ENCODE peak calls at places on chromosomes 4 and X, in five cellular contexts. One of them, this sample, is unnamed.
A peak's percentile ranks its signal among the peaks of the same experiment; 100 is the strongest.

GRCh38 chr4:143473334-143474126 is 40.0 kb upstream of the SMARCA5 start:
- DNase-seq in prostate gland: no peak
- DNase-seq in transverse colon: no peak
- DNase-seq in HepG2: peak; percentile 17
- DNase-seq in suprapubic skin: no peak
- DNase-seq in this sample: no peak

GRCh38 chrX:46959985-46960700 is 47.9 kb downstream of the JADE3 start:
- DNase-seq in suprapubic skin: no peak
- DNase-seq in transverse colon: no peak
- DNase-seq in HepG2: no peak
- DNase-seq in prostate gland: no peak
- DNase-seq in this sample: no peak

GRCh38 chr4:154082760-154083530 is 294.1 kb upstream of the SFRP2 start:
- DNase-seq in HepG2: no peak
- DNase-seq in suprapubic skin: no peak
- DNase-seq in transverse colon: no peak
- DNase-seq in prostate gland: no peak
- DNase-seq in this sample: no peak

GRCh38 chrX:132622130-132622529 is 133.3 kb upstream of the MBNL3 start:
- DNase-seq in HepG2: no peak
- DNase-seq in suprapubic skin: no peak
- DNase-seq in prostate gland: no peak
- DNase-seq in transverse colon: no peak
- DNase-seq in this sample: no peak

GRCh38 chrX:150502979-150503897 is 65.2 kb upstream of the MTM1 start:
- DNase-seq in transverse colon: no peak
- DNase-seq in suprapubic skin: no peak
- DNase-seq in HepG2: no peak
- DNase-seq in prostate gland: no peak
- DNase-seq in this sample: no peak

GRCh38 chr4:12707381-12708175 is 776.6 kb downstream of the RAB28 start:
- DNase-seq in prostate gland: no peak
- DNase-seq in transverse colon: no peak
- DNase-seq in suprapubic skin: no peak
- DNase-seq in HepG2: no peak
- DNase-seq in this sample: no peak

GRCh38 chr4:152081024-152081423 is 320.2 kb upstream of the GATB start:
- DNase-seq in transverse colon: no peak
- DNase-seq in suprapubic skin: no peak
- DNase-seq in HepG2: no peak
- DNase-seq in prostate gland: no peak
- DNase-seq in this sample: no peak

GRCh38 chr4:53840643-53841042 is 223.8 kb downstream of the CHIC2 start:
- DNase-seq in prostate gland: no peak
- DNase-seq in transverse colon: no peak
- DNase-seq in HepG2: no peak
- DNase-seq in suprapubic skin: no peak
- DNase-seq in this sample: no peak

GRCh38 chr4:74018771-74019170 is 19.7 kb downstream of the CXCL3 start:
- DNase-seq in transverse colon: no peak
- DNase-seq in prostate gland: no peak
- DNase-seq in suprapubic skin: no peak
- DNase-seq in HepG2: no peak
- DNase-seq in this sample: no peak

GRCh38 chr4:180189639-180190038 is 2053.6 kb upstream of the TENM3 start:
- DNase-seq in transverse colon: no peak
- DNase-seq in suprapubic skin: no peak
- DNase-seq in HepG2: no peak
- DNase-seq in prostate gland: no peak
- DNase-seq in this sample: no peak

GRCh38 chr4:161601011-161601410 is 562.8 kb downstream of the FSTL5 start:
- DNase-seq in suprapubic skin: no peak
- DNase-seq in prostate gland: no peak
- DNase-seq in transverse colon: no peak
- DNase-seq in HepG2: no peak
- DNase-seq in this sample: no peak

GRCh38 chrX:109952985-109953905 is 49.7 kb upstream of the TMEM164 start:
- DNase-seq in suprapubic skin: no peak
- DNase-seq in transverse colon: no peak
- DNase-seq in prostate gland: no peak
- DNase-seq in HepG2: no peak
- DNase-seq in this sample: no peak

GRCh38 chr4:40736910-40737309 is 12.8 kb upstream of the NSUN7 start:
- DNase-seq in prostate gland: no peak
- DNase-seq in transverse colon: no peak
- DNase-seq in suprapubic skin: no peak
- DNase-seq in HepG2: peak; percentile 21
- DNase-seq in this sample: no peak

GRCh38 chr4:124212835-124213640 is 499.5 kb downstream of the ANKRD50 start:
- DNase-seq in prostate gland: no peak
- DNase-seq in suprapubic skin: no peak
- DNase-seq in HepG2: no peak
- DNase-seq in transverse colon: no peak
- DNase-seq in this sample: no peak

GRCh38 chrX:153642313-153642654 is 4.7 kb upstream of the DUSP9 start:
- DNase-seq in HepG2: no peak
- DNase-seq in transverse colon: no peak
- DNase-seq in suprapubic skin: no peak
- DNase-seq in prostate gland: no peak
- DNase-seq in this sample: peak; percentile 69

GRCh38 chrX:107541244-107541643 is 87.1 kb upstream of the PRPS1 start:
- DNase-seq in transverse colon: no peak
- DNase-seq in HepG2: no peak
- DNase-seq in suprapubic skin: no peak
- DNase-seq in prostate gland: no peak
- DNase-seq in this sample: no peak

GRCh38 chr4:99403380-99404194 is 31.6 kb downstream of the ADH7 start:
- DNase-seq in suprapubic skin: no peak
- DNase-seq in prostate gland: no peak
- DNase-seq in HepG2: peak; percentile 94
- DNase-seq in transverse colon: no peak
- DNase-seq in this sample: no peak

GRCh38 chrX:14389682-14390081 is 139.7 kb upstream of the GLRA2 start:
- DNase-seq in transverse colon: no peak
- DNase-seq in prostate gland: no peak
- DNase-seq in suprapubic skin: no peak
- DNase-seq in HepG2: no peak
- DNase-seq in this sample: no peak

GRCh38 chr4:25903905-25904747 is 9.9 kb upstream of the SMIM20 start:
- DNase-seq in transverse colon: no peak
- DNase-seq in suprapubic skin: no peak
- DNase-seq in HepG2: no peak
- DNase-seq in prostate gland: no peak
- DNase-seq in this sample: no peak

GRCh38 chr4:113469023-113469390 is 292.5 kb downstream of the CAMK2D start:
- DNase-seq in HepG2: no peak
- DNase-seq in prostate gland: no peak
- DNase-seq in transverse colon: no peak
- DNase-seq in suprapubic skin: no peak
- DNase-seq in this sample: no peak

GRCh38 chr4:55363618-55364420 is 17.8 kb downstream of the SRD5A3 start:
- DNase-seq in transverse colon: no peak
- DNase-seq in HepG2: no peak
- DNase-seq in suprapubic skin: no peak
- DNase-seq in prostate gland: no peak
- DNase-seq in this sample: no peak

GRCh38 chrX:46840946-46841740 is 4.3 kb downstream of the RP2 start:
- DNase-seq in transverse colon: no peak
- DNase-seq in suprapubic skin: no peak
- DNase-seq in HepG2: no peak
- DNase-seq in prostate gland: no peak
- DNase-seq in this sample: no peak

GRCh38 chr4:35820026-35820425 is 424.3 kb downstream of the ARAP2 start:
- DNase-seq in transverse colon: no peak
- DNase-seq in HepG2: no peak
- DNase-seq in suprapubic skin: no peak
- DNase-seq in prostate gland: no peak
- DNase-seq in this sample: no peak

GRCh38 chrX:24242649-24243556 is 71.0 kb downstream of the SUPT20HL2 start:
- DNase-seq in suprapubic skin: peak; percentile 82
- DNase-seq in HepG2: peak; percentile 9
- DNase-seq in transverse colon: peak; percentile 60
- DNase-seq in prostate gland: peak; percentile 4
- DNase-seq in this sample: no peak

GRCh38 chr4:103415801-103416200 is 217.7 kb upstream of the CENPE start:
- DNase-seq in transverse colon: no peak
- DNase-seq in prostate gland: no peak
- DNase-seq in HepG2: no peak
- DNase-seq in suprapubic skin: no peak
- DNase-seq in this sample: no peak

GRCh38 chr4:36317731-36318130 is 36.3 kb downstream of the DTHD1 start:
- DNase-seq in prostate gland: no peak
- DNase-seq in HepG2: no peak
- DNase-seq in suprapubic skin: no peak
- DNase-seq in transverse colon: no peak
- DNase-seq in this sample: no peak

GRCh38 chrX:132737743-132738142 is 220.7 kb downstream of the HS6ST2 start:
- DNase-seq in HepG2: no peak
- DNase-seq in suprapubic skin: no peak
- DNase-seq in prostate gland: no peak
- DNase-seq in transverse colon: no peak
- DNase-seq in this sample: no peak

GRCh38 chr4:26242451-26242850 is 78.4 kb upstream of the RBPJ start:
- DNase-seq in transverse colon: no peak
- DNase-seq in HepG2: no peak
- DNase-seq in prostate gland: no peak
- DNase-seq in suprapubic skin: no peak
- DNase-seq in this sample: no peak

GRCh38 chrX:107574054-107574683 is 54.1 kb upstream of the PRPS1 start:
- DNase-seq in HepG2: peak; percentile 79
- DNase-seq in suprapubic skin: no peak
- DNase-seq in transverse colon: no peak
- DNase-seq in prostate gland: no peak
- DNase-seq in this sample: no peak

GRCh38 chr4:7223566-7223965 is 31.2 kb downstream of the SORCS2 start:
- DNase-seq in prostate gland: no peak
- DNase-seq in HepG2: no peak
- DNase-seq in transverse colon: no peak
- DNase-seq in suprapubic skin: no peak
- DNase-seq in this sample: no peak

GRCh38 chrX:99077099-99077498 is 1333.0 kb downstream of the PCDH19 start:
- DNase-seq in transverse colon: no peak
- DNase-seq in prostate gland: no peak
- DNase-seq in suprapubic skin: no peak
- DNase-seq in HepG2: no peak
- DNase-seq in this sample: no peak

GRCh38 chr4:101103381-101104142 is 243.8 kb downstream of the PPP3CA start:
- DNase-seq in HepG2: no peak
- DNase-seq in transverse colon: no peak
- DNase-seq in prostate gland: no peak
- DNase-seq in suprapubic skin: no peak
- DNase-seq in this sample: no peak

GRCh38 chrX:153739754-153740486 is 15.3 kb downstream of the ABCD1 start:
- DNase-seq in HepG2: no peak
- DNase-seq in transverse colon: no peak
- DNase-seq in prostate gland: no peak
- DNase-seq in suprapubic skin: peak; percentile 52
- DNase-seq in this sample: peak; percentile 68

GRCh38 chr4:12679217-12679616 is 804.9 kb downstream of the RAB28 start:
- DNase-seq in prostate gland: no peak
- DNase-seq in HepG2: peak; percentile 2
- DNase-seq in transverse colon: no peak
- DNase-seq in suprapubic skin: no peak
- DNase-seq in this sample: no peak

GRCh38 chr4:58936436-58936835 is 1826.3 kb upstream of the IGFBP7 start:
- DNase-seq in transverse colon: no peak
- DNase-seq in prostate gland: no peak
- DNase-seq in HepG2: no peak
- DNase-seq in suprapubic skin: no peak
- DNase-seq in this sample: no peak

DNA sequence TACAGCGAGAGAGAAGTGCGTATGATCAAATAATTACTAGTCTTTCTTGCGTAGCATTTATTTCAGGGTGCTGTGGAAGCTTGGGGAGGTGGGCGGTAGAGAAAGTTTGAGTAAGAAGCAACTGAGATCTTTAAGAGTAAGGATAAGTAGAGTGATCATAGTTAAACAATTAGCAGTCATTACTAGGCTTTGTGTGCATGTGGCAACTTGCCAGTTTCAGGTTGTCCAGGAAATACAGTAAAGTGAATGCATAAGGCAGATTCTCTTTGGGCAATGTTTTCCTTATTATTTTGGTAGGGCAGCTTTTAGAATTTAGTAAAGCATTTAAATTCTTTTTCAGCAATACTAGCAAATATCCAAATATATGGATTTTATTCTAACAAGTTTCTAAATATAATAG is 57.0 kb downstream of the HPGDS start:
- DNase-seq in HepG2: no peak
- DNase-seq in suprapubic skin: no peak
- DNase-seq in prostate gland: no peak
- DNase-seq in transverse colon: no peak
- DNase-seq in this sample: no peak
- H3K36me3 ChIP-seq in HepG2: peaks cover 8% of the 10 kb centered on the region
- H3K36me3 ChIP-seq in suprapubic skin: peaks cover 76% of the 10 kb centered on the region
- H3K36me3 ChIP-seq in prostate gland: peaks cover 5% of the 10 kb centered on the region
- H3K36me3 ChIP-seq in transverse colon: peaks cover 41% of the 10 kb centered on the region
- H3K36me3 ChIP-seq in this sample: peaks cover 96% of the 10 kb centered on the region

DNA sequence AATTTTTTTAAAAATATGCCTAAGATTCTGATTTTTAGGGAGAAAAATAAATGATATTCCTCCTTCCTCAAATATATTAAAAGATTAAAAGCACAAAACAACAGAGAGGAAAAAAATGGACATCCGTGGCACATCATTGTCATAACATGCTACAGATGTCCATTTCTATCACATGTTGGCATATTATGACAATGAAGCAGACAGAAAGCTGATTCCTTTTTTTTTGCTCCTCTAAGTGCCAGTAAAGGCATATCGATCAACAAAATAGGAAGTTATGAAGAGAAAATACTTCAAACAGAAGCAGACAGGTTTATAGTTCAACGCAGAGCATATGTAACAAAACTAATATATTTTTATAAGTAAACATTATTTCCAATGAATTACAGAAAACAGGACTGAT is 11.2 kb downstream of the KLHL8 start:
- DNase-seq in suprapubic skin: no peak
- DNase-seq in HepG2: no peak
- DNase-seq in transverse colon: no peak
- DNase-seq in prostate gland: no peak
- DNase-seq in this sample: no peak
- TF ChIP-seq POLR2AphosphoS5 in suprapubic skin: no peak
- TF ChIP-seq POLR2AphosphoS5 in HepG2: no peak
- TF ChIP-seq POLR2AphosphoS5 in transverse colon: no peak
- TF ChIP-seq POLR2AphosphoS5 in prostate gland: no peak
- TF ChIP-seq POLR2AphosphoS5 in this sample: no peak

GRCh38 chr4:1290165-1290977 is 680 bp downstream of the MAEA start:
- DNase-seq in prostate gland: no peak
- DNase-seq in suprapubic skin: no peak
- DNase-seq in transverse colon: peak; percentile 56
- DNase-seq in HepG2: no peak
- DNase-seq in this sample: peak; percentile 76
- TF ChIP-seq POLR2A in prostate gland: no peak
- TF ChIP-seq POLR2A in suprapubic skin: no peak
- TF ChIP-seq POLR2A in transverse colon: peak; percentile 37
- TF ChIP-seq POLR2A in HepG2: no peak
- TF ChIP-seq POLR2A in this sample: no peak

GRCh38 chr4:535924-536281 is 36.9 kb downstream of the PIGG start:
- DNase-seq in HepG2: no peak
- DNase-seq in transverse colon: no peak
- DNase-seq in prostate gland: no peak
- DNase-seq in suprapubic skin: no peak
- DNase-seq in this sample: peak; percentile 58
- H3K36me3 ChIP-seq in HepG2: peaks cover 19% of the 10 kb centered on the region
- H3K36me3 ChIP-seq in transverse colon: peaks cover 18% of the 10 kb centered on the region
- H3K36me3 ChIP-seq in prostate gland: no peaks in the 10 kb centered on the region
- H3K36me3 ChIP-seq in suprapubic skin: peaks cover 81% of the 10 kb centered on the region
- H3K36me3 ChIP-seq in this sample: peaks cover 82% of the 10 kb centered on the region

GRCh38 chr4:10589808-10590207 is 94.8 kb downstream of the CLNK start:
- DNase-seq in suprapubic skin: no peak
- DNase-seq in HepG2: no peak
- DNase-seq in prostate gland: no peak
- DNase-seq in transverse colon: no peak
- DNase-seq in this sample: no peak
- TF ChIP-seq POLR2AphosphoS5 in suprapubic skin: no peak
- TF ChIP-seq POLR2AphosphoS5 in HepG2: no peak
- TF ChIP-seq POLR2AphosphoS5 in prostate gland: no peak
- TF ChIP-seq POLR2AphosphoS5 in transverse colon: no peak
- TF ChIP-seq POLR2AphosphoS5 in this sample: no peak